ENCODE peak calls at places on chromosome 2, in five cellular contexts. One of them, this sample, is unnamed.

GRCh38 chr2:69384618-69385081 is 2.4 kb downstream of the GFPT1 start:
- DNase-seq in NCI-H1105: no peak
- DNase-seq in H9: no peak
- DNase-seq in myocyte: no peak
- DNase-seq in amygdala: no peak
- DNase-seq in this sample: no peak

GRCh38 chr2:671787-672605 is 5.2 kb downstream of the TMEM18 start:
- DNase-seq in H9: no peak
- DNase-seq in myocyte: no peak
- DNase-seq in NCI-H1105: no peak
- DNase-seq in amygdala: no peak
- DNase-seq in this sample: no peak

GRCh38 chr2:239224249-239224605 is 176.6 kb downstream of the HDAC4 start:
- DNase-seq in amygdala: no peak
- DNase-seq in H9: no peak
- DNase-seq in myocyte: no peak
- DNase-seq in NCI-H1105: no peak
- DNase-seq in this sample: no peak

GRCh38 chr2:203404996-203405395 is 76.8 kb downstream of the ABI2 start:
- DNase-seq in amygdala: no peak
- DNase-seq in H9: no peak
- DNase-seq in NCI-H1105: no peak
- DNase-seq in myocyte: no peak
- DNase-seq in this sample: no peak

GRCh38 chr2:141508806-141509595 is 621.8 kb downstream of the LRP1B start:
- DNase-seq in H9: no peak
- DNase-seq in myocyte: no peak
- DNase-seq in amygdala: no peak
- DNase-seq in NCI-H1105: no peak
- DNase-seq in this sample: no peak

GRCh38 chr2:30157616-30158015 is 10.8 kb downstream of the YPEL5 start:
- DNase-seq in myocyte: no peak
- DNase-seq in NCI-H1105: no peak
- DNase-seq in amygdala: no peak
- DNase-seq in H9: no peak
- DNase-seq in this sample: no peak

GRCh38 chr2:20611077-20611843 is 39.6 kb downstream of the HS1BP3 start:
- DNase-seq in H9: no peak
- DNase-seq in NCI-H1105: no peak
- DNase-seq in myocyte: no peak
- DNase-seq in amygdala: no peak
- DNase-seq in this sample: peak; percentile 78

GRCh38 chr2:192195548-192196418 is 1.1 kb upstream of the TMEFF2 start:
- DNase-seq in H9: peak; percentile 76
- DNase-seq in myocyte: peak; percentile 51
- DNase-seq in NCI-H1105: no peak
- DNase-seq in amygdala: peak; percentile 69
- DNase-seq in this sample: peak; percentile 63

GRCh38 chr2:64196986-64197385 is 52.8 kb upstream of the PELI1 start:
- DNase-seq in H9: no peak
- DNase-seq in amygdala: peak; percentile 10
- DNase-seq in myocyte: no peak
- DNase-seq in NCI-H1105: no peak
- DNase-seq in this sample: no peak

GRCh38 chr2:120404274-120404673 is 58.3 kb downstream of the INHBB start:
- DNase-seq in NCI-H1105: no peak
- DNase-seq in H9: no peak
- DNase-seq in myocyte: no peak
- DNase-seq in amygdala: no peak
- DNase-seq in this sample: no peak

GRCh38 chr2:15801439-15801838 is 138.9 kb upstream of the MYCN start:
- DNase-seq in amygdala: no peak
- DNase-seq in myocyte: no peak
- DNase-seq in NCI-H1105: no peak
- DNase-seq in H9: no peak
- DNase-seq in this sample: no peak

GRCh38 chr2:60569680-60570111 is 16.2 kb upstream of the BCL11A start:
- DNase-seq in H9: no peak
- DNase-seq in amygdala: no peak
- DNase-seq in NCI-H1105: no peak
- DNase-seq in myocyte: peak; percentile 2
- DNase-seq in this sample: no peak

GRCh38 chr2:226228080-226228479 is 571.5 kb downstream of the IRS1 start:
- DNase-seq in amygdala: no peak
- DNase-seq in NCI-H1105: no peak
- DNase-seq in H9: no peak
- DNase-seq in myocyte: no peak
- DNase-seq in this sample: no peak

GRCh38 chr2:15667579-15668556 is 76.2 kb downstream of the DDX1 start:
- DNase-seq in NCI-H1105: no peak
- DNase-seq in H9: no peak
- DNase-seq in myocyte: peak; percentile 7
- DNase-seq in amygdala: no peak
- DNase-seq in this sample: no peak

GRCh38 chr2:88350262-88350640 is 102.2 kb downstream of the FOXI3 start:
- DNase-seq in H9: no peak
- DNase-seq in amygdala: no peak
- DNase-seq in NCI-H1105: no peak
- DNase-seq in myocyte: no peak
- DNase-seq in this sample: no peak

GRCh38 chr2:160063895-160064577 is 1.6 kb upstream of the PLA2R1 start:
- DNase-seq in amygdala: no peak
- DNase-seq in myocyte: peak; percentile 32
- DNase-seq in H9: no peak
- DNase-seq in NCI-H1105: no peak
- DNase-seq in this sample: no peak